ENCODE peak calls at places on chromosomes 16 and 17, in six cellular contexts. U is K562, T is HCT116, B is SK-N-SH, V is H1, R is GM12878. D is an unnamed sample.
A peak's percentile ranks its signal among the peaks of the same experiment; 100 is the strongest.

GRCh38 chr17:81002409-81003361 is 11.0 kb downstream of the CHMP6 start:
- DNase-seq in U (peak; percentile 83), T (no peak), B (peak; percentile 92), V (no peak), R (no peak), D (no peak)

GRCh38 chr17:15273141-15273793 is 8.1 kb upstream of the PMP22 start:
- DNase-seq in U (no peak), T (no peak), B (no peak), V (no peak), R (no peak), D (no peak)

GRCh38 chr17:27539794-27540193 is 83.5 kb downstream of the KSR1 start:
- DNase-seq in U (no peak), T (no peak), B (no peak), V (no peak), R (no peak), D (no peak)

GRCh38 chr16:77840623-77841274 is 52.4 kb downstream of the VAT1L start:
- DNase-seq in U (no peak), T (no peak), B (no peak), V (no peak), R (no peak), D (no peak)

GRCh38 chr17:14575349-14575966 is 274.6 kb downstream of the HS3ST3B1 start:
- DNase-seq in U (no peak), T (no peak), B (no peak), V (no peak), R (no peak), D (peak; percentile 28)

GRCh38 chr17:15920758-15921239 is 24.1 kb upstream of the ADORA2B start:
- DNase-seq in U (peak; percentile 65), T (peak; percentile 60), B (no peak), V (no peak), R (no peak), D (peak; percentile 77)

GRCh38 chr17:77247048-77247541 is 106.3 kb downstream of the SEC14L1 start:
- DNase-seq in U (peak; percentile 88), T (peak; percentile 60), B (peak; percentile 98), V (peak; percentile 96), R (no peak), D (peak; percentile 67)

GRCh38 chr16:69105501-69106361 is at the start of gene HAS3:
- DNase-seq in U (peak; percentile 75), T (peak; percentile 69), B (peak; percentile 90), V (peak; percentile 81), R (no peak), D (peak; percentile 34)

GRCh38 chr17:75908201-75908600 is 3.5 kb upstream of the MRPL38 start:
- DNase-seq in U (no peak), T (no peak), B (no peak), V (no peak), R (no peak), D (no peak)

GRCh38 chr16:68040506-68041288 is 17.6 kb downstream of the DUS2 start:
- DNase-seq in U (peak; percentile 89), T (peak; percentile 63), B (peak; percentile 82), V (peak; percentile 96), R (peak; percentile 47), D (peak; percentile 82)

GRCh38 chr16:60203525-60204124 is 1469.5 kb upstream of the GOT2 start:
- DNase-seq in U (no peak), T (no peak), B (peak; percentile 2), V (no peak), R (no peak), D (no peak)

GRCh38 chr17:51224615-51225262 is 35.1 kb downstream of the MBTD1 start:
- DNase-seq in U (no peak), T (no peak), B (no peak), V (no peak), R (no peak), D (no peak)

GRCh38 chr16:84541999-84542876 is 37.8 kb upstream of the MEAK7 start:
- DNase-seq in U (no peak), T (no peak), B (no peak), V (no peak), R (no peak), D (no peak)

GRCh38 chr16:82776466-82777146 is 149.8 kb downstream of the CDH13 start:
- DNase-seq in U (no peak), T (no peak), B (no peak), V (no peak), R (no peak), D (no peak)

GRCh38 chr17:10574324-10574723 is 24.9 kb upstream of the MYH2 start:
- DNase-seq in U (no peak), T (no peak), B (no peak), V (no peak), R (no peak), D (no peak)

GRCh38 chr17:76840884-76841775 is 27.1 kb upstream of the MGAT5B start:
- DNase-seq in U (no peak), T (no peak), B (peak; percentile 67), V (no peak), R (no peak), D (no peak)

GRCh38 chr17:5874486-5874885 is 195.7 kb upstream of the WSCD1 start:
- DNase-seq in U (no peak), T (no peak), B (no peak), V (peak; percentile 38), R (no peak), D (no peak)

DNA sequence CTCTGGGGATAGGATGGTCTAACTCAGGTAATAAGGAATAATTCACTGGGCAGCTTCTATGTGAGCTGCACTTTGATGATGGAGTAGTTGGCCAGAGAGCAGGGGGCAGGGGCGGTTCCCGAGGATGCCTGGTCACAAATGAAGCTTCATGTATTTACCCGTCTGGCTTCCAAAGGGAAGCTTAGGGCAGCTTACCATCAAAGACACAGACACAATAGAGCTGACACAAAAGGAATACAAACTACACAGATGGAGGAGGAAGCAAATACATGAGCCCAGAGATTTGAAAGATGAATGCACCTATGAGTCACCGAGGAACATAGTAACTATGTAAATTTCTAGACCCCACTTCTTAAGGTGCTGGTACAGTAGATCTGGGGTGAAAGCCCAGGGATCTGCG is 8.7 kb upstream of the EMP2 start:
- DNase-seq in U (no peak), T (no peak), B (no peak), V (no peak), R (no peak), D (no peak)
- TF ChIP-seq JUND in U (no peak), T (no peak), B (no peak), V (no peak), R (no peak), D (no peak)

GRCh38 chr16:89506113-89506504 is 2.1 kb upstream of the SPG7 start:
- DNase-seq in U (peak; percentile 34), T (no peak), B (no peak), V (no peak), R (no peak), D (no peak)

GRCh38 chr16:89507219-89507833 is 877 bp upstream of the SPG7 start:
- DNase-seq in U (no peak), T (no peak), B (no peak), V (no peak), R (no peak), D (no peak)

GRCh38 chr16:89506791-89507191 is 1.4 kb upstream of the SPG7 start:
- DNase-seq in U (peak; percentile 51), T (no peak), B (no peak), V (no peak), R (no peak), D (no peak)

GRCh38 chr16:89510526-89510925 is 2.3 kb downstream of the SPG7 start:
- DNase-seq in U (no peak), T (no peak), B (no peak), V (no peak), R (no peak), D (no peak)

GRCh38 chr16:89507834-89508590 is at the start of gene SPG7:
- DNase-seq in U (peak; percentile 93), T (peak; percentile 66), B (peak; percentile 99), V (peak; percentile 95), R (peak; percentile 51), D (peak; percentile 75)
- TF ChIP-seq CTCF in U (no peak), T (no peak), B (no peak), V (no peak), R (no peak), D (peak; percentile 28)

GRCh38 chr17:850086-850827 is 68.1 kb downstream of the MRM3 start:
- DNase-seq in U (no peak), T (no peak), B (no peak), V (no peak), R (no peak), D (no peak)

GRCh38 chr17:850828-851759 is 68.9 kb downstream of the MRM3 start:
- DNase-seq in U (no peak), T (no peak), B (peak; percentile 46), V (no peak), R (no peak), D (no peak)

GRCh38 chr17:851986-852385 is 69.8 kb downstream of the MRM3 start:
- DNase-seq in U (no peak), T (no peak), B (no peak), V (no peak), R (no peak), D (no peak)

GRCh38 chr17:848402-848801 is 66.2 kb downstream of the MRM3 start:
- DNase-seq in U (no peak), T (no peak), B (no peak), V (no peak), R (no peak), D (no peak)

DNA sequence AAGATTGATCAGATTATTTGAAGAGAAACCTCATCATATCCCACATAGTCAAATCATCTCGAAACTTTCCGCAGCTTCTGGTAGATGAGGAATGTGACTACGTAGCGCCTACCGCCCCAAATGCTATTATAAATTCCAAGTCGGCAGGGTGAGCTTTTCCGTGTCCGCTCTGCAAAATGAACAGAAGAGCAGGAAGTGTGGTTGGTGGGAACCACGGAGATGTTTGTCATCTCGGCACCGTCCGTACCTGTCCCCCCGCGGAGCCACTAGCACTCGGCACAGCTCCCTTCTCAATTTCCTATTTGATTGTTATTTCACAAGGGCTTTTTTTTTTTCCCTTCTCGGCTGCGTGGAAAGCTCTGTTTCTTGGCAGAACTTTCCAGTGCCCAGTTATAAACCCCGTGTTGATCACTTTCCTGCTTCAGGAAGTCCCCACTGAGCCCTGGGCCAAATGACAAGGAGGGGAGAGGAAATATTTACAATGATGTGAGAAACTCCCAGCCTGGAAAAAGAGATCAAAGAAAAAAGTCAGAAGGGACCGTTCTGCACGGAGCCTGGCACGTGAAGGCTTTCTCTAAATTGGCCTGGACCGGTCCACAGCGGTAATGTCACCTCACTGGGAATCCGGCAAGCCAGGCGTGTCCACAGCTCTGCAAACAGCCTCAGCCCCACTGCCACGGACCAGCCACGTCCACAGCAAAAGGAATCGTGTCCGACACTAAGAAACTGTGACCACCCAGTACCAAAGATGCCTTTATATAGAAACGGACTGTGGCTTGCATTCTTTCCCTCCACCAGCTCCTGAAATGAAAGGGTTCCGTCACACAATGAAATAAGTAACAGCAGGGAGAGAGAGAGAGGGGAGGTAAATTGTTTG is 65.0 kb downstream of the MRM3 start:
- DNase-seq in U (no peak), T (no peak), B (no peak), V (no peak), R (no peak), D (no peak)
- TF ChIP-seq JUND in U (no peak), T (no peak), B (no peak), V (no peak), R (no peak), D (no peak)

DNA sequence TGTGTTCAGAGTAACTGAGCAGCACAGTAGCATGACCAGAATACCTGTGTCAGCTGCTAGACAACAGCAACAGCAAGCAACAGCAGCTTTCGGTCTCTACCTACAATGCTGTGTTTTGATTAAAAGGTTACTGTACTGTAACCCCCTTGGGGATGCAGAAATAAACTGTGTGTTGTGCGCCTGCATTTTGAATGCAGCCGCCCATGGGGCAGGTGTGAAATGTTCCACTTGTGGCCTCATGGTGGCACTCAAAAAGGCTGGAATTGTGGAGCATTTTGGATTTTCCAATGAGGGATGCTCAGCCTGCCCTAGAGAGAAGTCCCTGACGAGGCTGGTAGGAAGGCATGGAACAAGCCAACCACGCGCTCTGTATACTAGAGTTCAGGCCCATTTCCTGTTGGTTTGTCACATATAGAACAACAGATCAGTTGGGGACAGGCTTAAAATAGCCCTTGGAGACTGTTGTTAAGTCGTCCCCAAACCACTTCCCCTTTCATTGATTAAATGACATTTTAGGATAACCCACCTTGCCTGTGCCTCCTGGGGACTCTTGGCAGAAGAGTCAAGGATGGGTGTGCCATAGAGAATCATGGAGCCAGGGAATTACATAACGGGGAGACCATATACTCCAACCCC is 27.1 kb downstream of the SCPEP1 start:
- DNase-seq in U (peak; percentile 25), T (no peak), B (no peak), V (no peak), R (peak; percentile 71), D (no peak)
- TF ChIP-seq CTCF in U (peak; percentile 62), T (peak; percentile 65), B (peak; percentile 20), V (peak; percentile 37), R (peak; percentile 25), D (peak; percentile 52)